ENCODE peak calls at places on chromosomes 3 and 15, in seven cellular contexts. D is HL-60, E is esophagus squamous epithelium, F is astrocyte of the spinal cord, N is cardiac fibroblast, S is IMR-90, L is HepG2. W is an unnamed sample.

GRCh38 chr3:182384182-182384581 is 409.1 kb upstream of the ATP11B start:
- DNase-seq in D (no peak), E (no peak), F (peak), N (no peak), S (no peak), L (no peak), W (no peak)

GRCh38 chr3:167166594-167167253 is 213.4 kb downstream of the ZBBX start:
- DNase-seq in D (no peak), E (no peak), F (no peak), N (no peak), S (no peak), L (no peak), W (no peak)

GRCh38 chr3:195069501-195070251 is 201.3 kb downstream of the XXYLT1 start:
- DNase-seq in D (no peak), E (no peak), F (no peak), N (no peak), S (no peak), L (no peak), W (no peak)

GRCh38 chr3:8776406-8776805 is 7.0 kb upstream of the OXTR start:
- DNase-seq in D (no peak), E (no peak), F (peak), N (peak), S (peak), L (peak), W (no peak)

GRCh38 chr3:73380735-73381532 is 243.8 kb downstream of the PDZRN3 start:
- DNase-seq in D (no peak), E (no peak), F (no peak), N (no peak), S (no peak), L (no peak), W (no peak)

GRCh38 chr15:57526076-57526475 is 65.6 kb upstream of the MYZAP start:
- DNase-seq in D (no peak), E (no peak), F (no peak), N (no peak), S (peak), L (no peak), W (no peak)

GRCh38 chr3:191329654-191330308 is 545 bp downstream of the UTS2B start:
- DNase-seq in D (peak), E (no peak), F (peak), N (peak), S (peak), L (peak), W (no peak)

GRCh38 chr15:48939686-48940085 is 24.0 kb downstream of the SHC4 start:
- DNase-seq in D (no peak), E (no peak), F (peak), N (peak), S (peak), L (no peak), W (no peak)

GRCh38 chr15:89772933-89773583 is 3.1 kb upstream of the MESP2 start:
- DNase-seq in D (no peak), E (no peak), F (peak), N (peak), S (peak), L (peak), W (no peak)

GRCh38 chr15:91853968-91854943 is 748 bp downstream of the SLCO3A1 start:
- DNase-seq in D (peak), E (no peak), F (peak), N (peak), S (no peak), L (no peak), W (no peak)

GRCh38 chr15:63176302-63176701 is 13.1 kb upstream of the RAB8B start:
- DNase-seq in D (no peak), E (no peak), F (no peak), N (no peak), S (peak), L (no peak), W (no peak)

DNA sequence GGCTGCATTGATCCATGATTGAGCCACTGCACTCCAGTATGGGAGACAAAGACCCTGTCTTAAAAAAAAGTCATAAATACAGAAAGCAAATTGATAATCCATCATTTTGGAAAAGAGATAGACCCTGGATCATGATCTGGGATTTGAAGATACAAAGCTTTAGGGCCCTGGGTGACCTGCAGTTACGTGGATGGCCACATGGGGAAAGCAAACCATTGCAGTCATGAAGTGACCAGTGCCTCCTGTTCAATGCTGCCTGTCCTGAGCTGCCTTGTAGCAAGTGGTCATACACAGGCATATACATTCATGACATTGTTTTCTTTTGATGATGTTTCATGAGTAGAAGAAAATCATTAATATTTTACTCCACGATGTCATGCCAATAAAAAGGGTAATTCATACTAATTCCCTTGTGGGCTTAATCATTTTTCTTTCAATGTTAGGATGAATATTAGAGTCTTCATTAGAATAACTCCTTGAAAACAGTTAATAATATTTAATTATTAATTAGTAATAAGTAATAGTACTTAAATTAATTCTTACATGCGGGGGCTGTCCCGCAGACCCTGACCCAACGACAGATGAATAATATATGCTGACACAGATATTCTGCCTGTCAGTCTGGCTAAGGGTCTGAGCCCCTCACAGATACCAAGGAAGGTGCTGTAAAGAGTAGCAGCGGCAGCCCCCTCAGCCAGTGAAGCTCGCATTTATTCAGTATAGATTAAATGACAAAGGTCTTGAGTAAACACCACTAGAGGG is 109.0 kb upstream of the UNC13C start:
- DNase-seq in D (peak), E (no peak), F (no peak), N (no peak), S (no peak), L (no peak), W (no peak)
- TF ChIP-seq CTCF in D (peak), E (no peak), F (peak), N (peak), S (no peak), L (no peak), W (peak)

GRCh38 chr3:146165370-146165769 is 4.4 kb upstream of the PLOD2 start:
- DNase-seq in D (no peak), E (no peak), F (peak), N (peak), S (peak), L (no peak), W (no peak)

GRCh38 chr3:146164951-146165350 is 4.0 kb upstream of the PLOD2 start:
- DNase-seq in D (no peak), E (no peak), F (no peak), N (no peak), S (no peak), L (no peak), W (no peak)

GRCh38 chr3:146163584-146163983 is 2.6 kb upstream of the PLOD2 start:
- DNase-seq in D (no peak), E (no peak), F (peak), N (peak), S (peak), L (no peak), W (no peak)

GRCh38 chr3:146164071-146164470 is 3.1 kb upstream of the PLOD2 start:
- DNase-seq in D (no peak), E (no peak), F (no peak), N (no peak), S (no peak), L (no peak), W (no peak)

GRCh38 chr3:146164506-146164905 is 3.5 kb upstream of the PLOD2 start:
- DNase-seq in D (no peak), E (no peak), F (no peak), N (no peak), S (no peak), L (no peak), W (no peak)
- H3K4me3 ChIP-seq in D (no peak), E (no peak), F (no peak), N (no peak), S (no peak), L (no peak), W (no peak)

DNA sequence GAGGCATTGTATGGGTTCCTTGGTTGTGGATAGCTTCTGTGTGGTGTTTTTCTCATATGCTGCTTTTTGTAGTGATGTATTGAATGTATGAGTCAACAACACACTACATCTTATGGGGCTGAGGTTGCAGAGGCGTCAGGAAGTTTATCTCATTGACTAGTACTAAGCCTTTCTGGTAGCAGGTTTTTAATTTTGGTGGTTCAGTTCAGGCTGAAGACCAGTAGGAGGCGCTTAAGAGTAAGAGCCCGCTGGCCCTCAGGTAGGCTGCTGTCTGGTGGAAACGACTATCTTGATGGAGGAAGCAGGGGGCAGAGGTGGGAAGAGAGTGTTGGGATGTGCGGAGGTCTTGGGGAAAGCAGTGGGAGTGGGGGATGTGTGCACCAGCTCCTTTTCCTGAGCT is 62.4 kb downstream of the RTP4 start:
- DNase-seq in D (no peak), E (no peak), F (no peak), N (no peak), S (no peak), L (no peak), W (no peak)
- TF ChIP-seq CTCF in D (no peak), E (no peak), F (peak), N (no peak), S (no peak), L (peak), W (peak)

GRCh38 chr15:68479406-68479805 is 47.4 kb upstream of the ITGA11 start:
- DNase-seq in D (no peak), E (no peak), F (peak), N (peak), S (peak), L (no peak), W (no peak)
- H3K4me3 ChIP-seq in D (no peak), E (no peak), F (no peak), N (no peak), S (no peak), L (no peak), W (no peak)